ENCODE peak calls at places on chromosomes 1 and 21, in nine cellular contexts. One of them, this sample, is unnamed.

GRCh38 chr1:77545970-77546369 is 136.5 kb downstream of the ZZZ3 start:
- ATAC-seq in left cardiac atrium: no peak
- ATAC-seq in activated naive CD4-positive, alpha-beta T cell treated with anti-CD3 and anti-CD28 coated beads, Interleukin-2, amount 50 U/mL, for 72 hours: peak; percentile 45
- ATAC-seq in CD8-positive, alpha-beta T cell: no peak
- ATAC-seq in IMR-90: peak; percentile 55
- ATAC-seq in sciatic nerve: no peak
- ATAC-seq in memory B cell: no peak
- ATAC-seq in central memory CD8-positive, alpha-beta T cell: no peak
- ATAC-seq in naive B cell: no peak
- ATAC-seq in this sample: no peak

GRCh38 chr1:212754193-212754592 is 37.4 kb downstream of the NSL1 start:
- ATAC-seq in left cardiac atrium: no peak
- ATAC-seq in activated naive CD4-positive, alpha-beta T cell treated with anti-CD3 and anti-CD28 coated beads, Interleukin-2, amount 50 U/mL, for 72 hours: no peak
- ATAC-seq in CD8-positive, alpha-beta T cell: peak; percentile 40
- ATAC-seq in IMR-90: no peak
- ATAC-seq in sciatic nerve: no peak
- ATAC-seq in memory B cell: peak; percentile 71
- ATAC-seq in central memory CD8-positive, alpha-beta T cell: no peak
- ATAC-seq in naive B cell: peak; percentile 58
- ATAC-seq in this sample: no peak

GRCh38 chr1:178115260-178115659 is 21.4 kb downstream of the RASAL2 start:
- ATAC-seq in left cardiac atrium: no peak
- ATAC-seq in activated naive CD4-positive, alpha-beta T cell treated with anti-CD3 and anti-CD28 coated beads, Interleukin-2, amount 50 U/mL, for 72 hours: no peak
- ATAC-seq in CD8-positive, alpha-beta T cell: no peak
- ATAC-seq in IMR-90: no peak
- ATAC-seq in sciatic nerve: no peak
- ATAC-seq in memory B cell: no peak
- ATAC-seq in central memory CD8-positive, alpha-beta T cell: no peak
- ATAC-seq in naive B cell: no peak
- ATAC-seq in this sample: no peak

GRCh38 chr1:100423832-100424337 is 71.6 kb downstream of the CDC14A start:
- ATAC-seq in left cardiac atrium: no peak
- ATAC-seq in activated naive CD4-positive, alpha-beta T cell treated with anti-CD3 and anti-CD28 coated beads, Interleukin-2, amount 50 U/mL, for 72 hours: peak; percentile 39
- ATAC-seq in CD8-positive, alpha-beta T cell: peak; percentile 75
- ATAC-seq in IMR-90: no peak
- ATAC-seq in sciatic nerve: no peak
- ATAC-seq in memory B cell: peak; percentile 88
- ATAC-seq in central memory CD8-positive, alpha-beta T cell: peak; percentile 53
- ATAC-seq in naive B cell: peak; percentile 51
- ATAC-seq in this sample: peak; percentile 69

GRCh38 chr21:45910155-45910547 is 71.4 kb upstream of the COL6A1 start:
- ATAC-seq in left cardiac atrium: no peak
- ATAC-seq in activated naive CD4-positive, alpha-beta T cell treated with anti-CD3 and anti-CD28 coated beads, Interleukin-2, amount 50 U/mL, for 72 hours: no peak
- ATAC-seq in CD8-positive, alpha-beta T cell: no peak
- ATAC-seq in IMR-90: no peak
- ATAC-seq in sciatic nerve: no peak
- ATAC-seq in memory B cell: no peak
- ATAC-seq in central memory CD8-positive, alpha-beta T cell: no peak
- ATAC-seq in naive B cell: no peak
- ATAC-seq in this sample: no peak

GRCh38 chr1:46948629-46949282 is 7.5 kb upstream of the CYP4A11 start:
- ATAC-seq in left cardiac atrium: peak; percentile 79
- ATAC-seq in activated naive CD4-positive, alpha-beta T cell treated with anti-CD3 and anti-CD28 coated beads, Interleukin-2, amount 50 U/mL, for 72 hours: no peak
- ATAC-seq in CD8-positive, alpha-beta T cell: no peak
- ATAC-seq in IMR-90: no peak
- ATAC-seq in sciatic nerve: peak; percentile 41
- ATAC-seq in memory B cell: no peak
- ATAC-seq in central memory CD8-positive, alpha-beta T cell: no peak
- ATAC-seq in naive B cell: no peak
- ATAC-seq in this sample: no peak

GRCh38 chr1:2229921-2230700 is 2.0 kb downstream of the SKI start:
- ATAC-seq in left cardiac atrium: peak; percentile 0
- ATAC-seq in activated naive CD4-positive, alpha-beta T cell treated with anti-CD3 and anti-CD28 coated beads, Interleukin-2, amount 50 U/mL, for 72 hours: no peak
- ATAC-seq in CD8-positive, alpha-beta T cell: no peak
- ATAC-seq in IMR-90: no peak
- ATAC-seq in sciatic nerve: no peak
- ATAC-seq in memory B cell: no peak
- ATAC-seq in central memory CD8-positive, alpha-beta T cell: no peak
- ATAC-seq in naive B cell: no peak
- ATAC-seq in this sample: no peak

GRCh38 chr1:38990401-38990745 is 703 bp upstream of the AKIRIN1 start:
- ATAC-seq in left cardiac atrium: no peak
- ATAC-seq in activated naive CD4-positive, alpha-beta T cell treated with anti-CD3 and anti-CD28 coated beads, Interleukin-2, amount 50 U/mL, for 72 hours: peak; percentile 16
- ATAC-seq in CD8-positive, alpha-beta T cell: peak; percentile 1
- ATAC-seq in IMR-90: no peak
- ATAC-seq in sciatic nerve: peak; percentile 28
- ATAC-seq in memory B cell: no peak
- ATAC-seq in central memory CD8-positive, alpha-beta T cell: peak; percentile 3
- ATAC-seq in naive B cell: no peak
- ATAC-seq in this sample: no peak

GRCh38 chr1:9689971-9690381 is 38.4 kb downstream of the PIK3CD start:
- ATAC-seq in left cardiac atrium: peak; percentile 26
- ATAC-seq in activated naive CD4-positive, alpha-beta T cell treated with anti-CD3 and anti-CD28 coated beads, Interleukin-2, amount 50 U/mL, for 72 hours: no peak
- ATAC-seq in CD8-positive, alpha-beta T cell: no peak
- ATAC-seq in IMR-90: peak; percentile 22
- ATAC-seq in sciatic nerve: peak; percentile 29
- ATAC-seq in memory B cell: no peak
- ATAC-seq in central memory CD8-positive, alpha-beta T cell: no peak
- ATAC-seq in naive B cell: no peak
- ATAC-seq in this sample: no peak

GRCh38 chr1:162541619-162542141 is 19.8 kb upstream of the UAP1 start:
- ATAC-seq in left cardiac atrium: peak; percentile 95
- ATAC-seq in activated naive CD4-positive, alpha-beta T cell treated with anti-CD3 and anti-CD28 coated beads, Interleukin-2, amount 50 U/mL, for 72 hours: no peak
- ATAC-seq in CD8-positive, alpha-beta T cell: no peak
- ATAC-seq in IMR-90: peak; percentile 83
- ATAC-seq in sciatic nerve: peak; percentile 75
- ATAC-seq in memory B cell: no peak
- ATAC-seq in central memory CD8-positive, alpha-beta T cell: no peak
- ATAC-seq in naive B cell: no peak
- ATAC-seq in this sample: no peak

GRCh38 chr1:212981571-212982328 is 31.4 kb downstream of the VASH2 start:
- ATAC-seq in left cardiac atrium: peak; percentile 29
- ATAC-seq in activated naive CD4-positive, alpha-beta T cell treated with anti-CD3 and anti-CD28 coated beads, Interleukin-2, amount 50 U/mL, for 72 hours: peak; percentile 40
- ATAC-seq in CD8-positive, alpha-beta T cell: no peak
- ATAC-seq in IMR-90: no peak
- ATAC-seq in sciatic nerve: no peak
- ATAC-seq in memory B cell: no peak
- ATAC-seq in central memory CD8-positive, alpha-beta T cell: peak; percentile 49
- ATAC-seq in naive B cell: no peak
- ATAC-seq in this sample: peak; percentile 10

GRCh38 chr1:178168535-178168934 is 74.6 kb downstream of the RASAL2 start:
- ATAC-seq in left cardiac atrium: peak; percentile 69
- ATAC-seq in activated naive CD4-positive, alpha-beta T cell treated with anti-CD3 and anti-CD28 coated beads, Interleukin-2, amount 50 U/mL, for 72 hours: no peak
- ATAC-seq in CD8-positive, alpha-beta T cell: no peak
- ATAC-seq in IMR-90: peak; percentile 90
- ATAC-seq in sciatic nerve: no peak
- ATAC-seq in memory B cell: no peak
- ATAC-seq in central memory CD8-positive, alpha-beta T cell: no peak
- ATAC-seq in naive B cell: no peak
- ATAC-seq in this sample: no peak

GRCh38 chr1:5758000-5758858 is 234.0 kb downstream of the NPHP4 start:
- ATAC-seq in left cardiac atrium: no peak
- ATAC-seq in activated naive CD4-positive, alpha-beta T cell treated with anti-CD3 and anti-CD28 coated beads, Interleukin-2, amount 50 U/mL, for 72 hours: no peak
- ATAC-seq in CD8-positive, alpha-beta T cell: no peak
- ATAC-seq in IMR-90: no peak
- ATAC-seq in sciatic nerve: no peak
- ATAC-seq in memory B cell: no peak
- ATAC-seq in central memory CD8-positive, alpha-beta T cell: no peak
- ATAC-seq in naive B cell: no peak
- ATAC-seq in this sample: no peak

GRCh38 chr1:5970623-5971273 is 21.5 kb downstream of the NPHP4 start:
- ATAC-seq in left cardiac atrium: no peak
- ATAC-seq in activated naive CD4-positive, alpha-beta T cell treated with anti-CD3 and anti-CD28 coated beads, Interleukin-2, amount 50 U/mL, for 72 hours: no peak
- ATAC-seq in CD8-positive, alpha-beta T cell: no peak
- ATAC-seq in IMR-90: no peak
- ATAC-seq in sciatic nerve: no peak
- ATAC-seq in memory B cell: no peak
- ATAC-seq in central memory CD8-positive, alpha-beta T cell: no peak
- ATAC-seq in naive B cell: no peak
- ATAC-seq in this sample: no peak

GRCh38 chr1:46614604-46614984 is 2.0 kb downstream of the MOB3C start:
- ATAC-seq in left cardiac atrium: no peak
- ATAC-seq in activated naive CD4-positive, alpha-beta T cell treated with anti-CD3 and anti-CD28 coated beads, Interleukin-2, amount 50 U/mL, for 72 hours: no peak
- ATAC-seq in CD8-positive, alpha-beta T cell: no peak
- ATAC-seq in IMR-90: no peak
- ATAC-seq in sciatic nerve: no peak
- ATAC-seq in memory B cell: no peak
- ATAC-seq in central memory CD8-positive, alpha-beta T cell: no peak
- ATAC-seq in naive B cell: no peak
- ATAC-seq in this sample: no peak

GRCh38 chr1:143661418-143662120 is 310.2 kb downstream of the FAM72C start:
- ATAC-seq in left cardiac atrium: no peak
- ATAC-seq in activated naive CD4-positive, alpha-beta T cell treated with anti-CD3 and anti-CD28 coated beads, Interleukin-2, amount 50 U/mL, for 72 hours: no peak
- ATAC-seq in CD8-positive, alpha-beta T cell: no peak
- ATAC-seq in IMR-90: no peak
- ATAC-seq in sciatic nerve: no peak
- ATAC-seq in memory B cell: no peak
- ATAC-seq in central memory CD8-positive, alpha-beta T cell: no peak
- ATAC-seq in naive B cell: no peak
- ATAC-seq in this sample: no peak

GRCh38 chr1:149997585-149998262 is 12.8 kb downstream of the OTUD7B start:
- ATAC-seq in left cardiac atrium: no peak
- ATAC-seq in activated naive CD4-positive, alpha-beta T cell treated with anti-CD3 and anti-CD28 coated beads, Interleukin-2, amount 50 U/mL, for 72 hours: peak; percentile 74
- ATAC-seq in CD8-positive, alpha-beta T cell: no peak
- ATAC-seq in IMR-90: no peak
- ATAC-seq in sciatic nerve: peak; percentile 34
- ATAC-seq in memory B cell: peak; percentile 96
- ATAC-seq in central memory CD8-positive, alpha-beta T cell: no peak
- ATAC-seq in naive B cell: peak; percentile 95
- ATAC-seq in this sample: peak; percentile 71

GRCh38 chr1:54777431-54777830 is 13.1 kb upstream of the PARS2 start:
- ATAC-seq in left cardiac atrium: no peak
- ATAC-seq in activated naive CD4-positive, alpha-beta T cell treated with anti-CD3 and anti-CD28 coated beads, Interleukin-2, amount 50 U/mL, for 72 hours: no peak
- ATAC-seq in CD8-positive, alpha-beta T cell: no peak
- ATAC-seq in IMR-90: no peak
- ATAC-seq in sciatic nerve: no peak
- ATAC-seq in memory B cell: no peak
- ATAC-seq in central memory CD8-positive, alpha-beta T cell: no peak
- ATAC-seq in naive B cell: no peak
- ATAC-seq in this sample: no peak

GRCh38 chr1:80218112-80218511 is 1211.6 kb upstream of the ADGRL4 start:
- ATAC-seq in left cardiac atrium: peak; percentile 72
- ATAC-seq in activated naive CD4-positive, alpha-beta T cell treated with anti-CD3 and anti-CD28 coated beads, Interleukin-2, amount 50 U/mL, for 72 hours: no peak
- ATAC-seq in CD8-positive, alpha-beta T cell: no peak
- ATAC-seq in IMR-90: peak; percentile 85
- ATAC-seq in sciatic nerve: peak; percentile 36
- ATAC-seq in memory B cell: peak; percentile 56
- ATAC-seq in central memory CD8-positive, alpha-beta T cell: no peak
- ATAC-seq in naive B cell: no peak
- ATAC-seq in this sample: no peak

GRCh38 chr1:203056516-203056915 is 29.3 kb downstream of the MYOG start:
- ATAC-seq in left cardiac atrium: no peak
- ATAC-seq in activated naive CD4-positive, alpha-beta T cell treated with anti-CD3 and anti-CD28 coated beads, Interleukin-2, amount 50 U/mL, for 72 hours: no peak
- ATAC-seq in CD8-positive, alpha-beta T cell: no peak
- ATAC-seq in IMR-90: no peak
- ATAC-seq in sciatic nerve: no peak
- ATAC-seq in memory B cell: no peak
- ATAC-seq in central memory CD8-positive, alpha-beta T cell: no peak
- ATAC-seq in naive B cell: no peak
- ATAC-seq in this sample: no peak

GRCh38 chr21:45441431-45442255 is 36.7 kb downstream of the COL18A1 start:
- ATAC-seq in left cardiac atrium: no peak
- ATAC-seq in activated naive CD4-positive, alpha-beta T cell treated with anti-CD3 and anti-CD28 coated beads, Interleukin-2, amount 50 U/mL, for 72 hours: no peak
- ATAC-seq in CD8-positive, alpha-beta T cell: no peak
- ATAC-seq in IMR-90: no peak
- ATAC-seq in sciatic nerve: no peak
- ATAC-seq in memory B cell: no peak
- ATAC-seq in central memory CD8-positive, alpha-beta T cell: no peak
- ATAC-seq in naive B cell: no peak
- ATAC-seq in this sample: no peak

GRCh38 chr1:35714921-35715567 is 3.6 kb downstream of the C1orf216 start:
- ATAC-seq in left cardiac atrium: no peak
- ATAC-seq in activated naive CD4-positive, alpha-beta T cell treated with anti-CD3 and anti-CD28 coated beads, Interleukin-2, amount 50 U/mL, for 72 hours: no peak
- ATAC-seq in CD8-positive, alpha-beta T cell: no peak
- ATAC-seq in IMR-90: no peak
- ATAC-seq in sciatic nerve: no peak
- ATAC-seq in memory B cell: no peak
- ATAC-seq in central memory CD8-positive, alpha-beta T cell: no peak
- ATAC-seq in naive B cell: no peak
- ATAC-seq in this sample: no peak

GRCh38 chr1:100188617-100189016 is 10.6 kb upstream of the LRRC39 start:
- ATAC-seq in left cardiac atrium: peak; percentile 82
- ATAC-seq in activated naive CD4-positive, alpha-beta T cell treated with anti-CD3 and anti-CD28 coated beads, Interleukin-2, amount 50 U/mL, for 72 hours: no peak
- ATAC-seq in CD8-positive, alpha-beta T cell: no peak
- ATAC-seq in IMR-90: peak; percentile 68
- ATAC-seq in sciatic nerve: peak; percentile 69
- ATAC-seq in memory B cell: no peak
- ATAC-seq in central memory CD8-positive, alpha-beta T cell: no peak
- ATAC-seq in naive B cell: no peak
- ATAC-seq in this sample: no peak

GRCh38 chr1:8970870-8971337 is 25.2 kb downstream of the CA6 start:
- ATAC-seq in left cardiac atrium: no peak
- ATAC-seq in activated naive CD4-positive, alpha-beta T cell treated with anti-CD3 and anti-CD28 coated beads, Interleukin-2, amount 50 U/mL, for 72 hours: peak; percentile 91
- ATAC-seq in CD8-positive, alpha-beta T cell: peak; percentile 79
- ATAC-seq in IMR-90: no peak
- ATAC-seq in sciatic nerve: no peak
- ATAC-seq in memory B cell: peak; percentile 62
- ATAC-seq in central memory CD8-positive, alpha-beta T cell: peak; percentile 99
- ATAC-seq in naive B cell: peak; percentile 65
- ATAC-seq in this sample: peak; percentile 88

GRCh38 chr1:156704166-156704711 is 1.1 kb downstream of the CRABP2 start:
- ATAC-seq in left cardiac atrium: no peak
- ATAC-seq in activated naive CD4-positive, alpha-beta T cell treated with anti-CD3 and anti-CD28 coated beads, Interleukin-2, amount 50 U/mL, for 72 hours: no peak
- ATAC-seq in CD8-positive, alpha-beta T cell: no peak
- ATAC-seq in IMR-90: no peak
- ATAC-seq in sciatic nerve: no peak
- ATAC-seq in memory B cell: no peak
- ATAC-seq in central memory CD8-positive, alpha-beta T cell: no peak
- ATAC-seq in naive B cell: no peak
- ATAC-seq in this sample: no peak

GRCh38 chr1:222794656-222795474 is 20.0 kb upstream of the DISP1 start:
- ATAC-seq in left cardiac atrium: no peak
- ATAC-seq in activated naive CD4-positive, alpha-beta T cell treated with anti-CD3 and anti-CD28 coated beads, Interleukin-2, amount 50 U/mL, for 72 hours: no peak
- ATAC-seq in CD8-positive, alpha-beta T cell: no peak
- ATAC-seq in IMR-90: no peak
- ATAC-seq in sciatic nerve: peak; percentile 33
- ATAC-seq in memory B cell: no peak
- ATAC-seq in central memory CD8-positive, alpha-beta T cell: no peak
- ATAC-seq in naive B cell: no peak
- ATAC-seq in this sample: no peak

GRCh38 chr1:201538618-201539551 is at the start of gene NAV1:
- ATAC-seq in left cardiac atrium: peak; percentile 70
- ATAC-seq in activated naive CD4-positive, alpha-beta T cell treated with anti-CD3 and anti-CD28 coated beads, Interleukin-2, amount 50 U/mL, for 72 hours: peak; percentile 56
- ATAC-seq in CD8-positive, alpha-beta T cell: no peak
- ATAC-seq in IMR-90: peak; percentile 62
- ATAC-seq in sciatic nerve: peak; percentile 77
- ATAC-seq in memory B cell: peak; percentile 22
- ATAC-seq in central memory CD8-positive, alpha-beta T cell: no peak
- ATAC-seq in naive B cell: peak; percentile 39
- ATAC-seq in this sample: peak; percentile 47

GRCh38 chr1:89453123-89453972 is 71.3 kb upstream of the LRRC8B start:
- ATAC-seq in left cardiac atrium: no peak
- ATAC-seq in activated naive CD4-positive, alpha-beta T cell treated with anti-CD3 and anti-CD28 coated beads, Interleukin-2, amount 50 U/mL, for 72 hours: no peak
- ATAC-seq in CD8-positive, alpha-beta T cell: no peak
- ATAC-seq in IMR-90: no peak
- ATAC-seq in sciatic nerve: no peak
- ATAC-seq in memory B cell: no peak
- ATAC-seq in central memory CD8-positive, alpha-beta T cell: no peak
- ATAC-seq in naive B cell: no peak
- ATAC-seq in this sample: no peak

GRCh38 chr1:198123146-198123545 is 33.7 kb upstream of the NEK7 start:
- ATAC-seq in left cardiac atrium: no peak
- ATAC-seq in activated naive CD4-positive, alpha-beta T cell treated with anti-CD3 and anti-CD28 coated beads, Interleukin-2, amount 50 U/mL, for 72 hours: no peak
- ATAC-seq in CD8-positive, alpha-beta T cell: no peak
- ATAC-seq in IMR-90: peak; percentile 33
- ATAC-seq in sciatic nerve: no peak
- ATAC-seq in memory B cell: no peak
- ATAC-seq in central memory CD8-positive, alpha-beta T cell: no peak
- ATAC-seq in naive B cell: no peak
- ATAC-seq in this sample: no peak

GRCh38 chr1:39427912-39428311 is 63.5 kb upstream of the BMP8A start:
- ATAC-seq in left cardiac atrium: no peak
- ATAC-seq in activated naive CD4-positive, alpha-beta T cell treated with anti-CD3 and anti-CD28 coated beads, Interleukin-2, amount 50 U/mL, for 72 hours: no peak
- ATAC-seq in CD8-positive, alpha-beta T cell: no peak
- ATAC-seq in IMR-90: no peak
- ATAC-seq in sciatic nerve: no peak
- ATAC-seq in memory B cell: no peak
- ATAC-seq in central memory CD8-positive, alpha-beta T cell: no peak
- ATAC-seq in naive B cell: no peak
- ATAC-seq in this sample: no peak

GRCh38 chr1:24925082-24925779 is 4.8 kb downstream of the RUNX3 start:
- ATAC-seq in left cardiac atrium: no peak
- ATAC-seq in activated naive CD4-positive, alpha-beta T cell treated with anti-CD3 and anti-CD28 coated beads, Interleukin-2, amount 50 U/mL, for 72 hours: peak; percentile 59
- ATAC-seq in CD8-positive, alpha-beta T cell: peak; percentile 48
- ATAC-seq in IMR-90: no peak
- ATAC-seq in sciatic nerve: no peak
- ATAC-seq in memory B cell: peak; percentile 41
- ATAC-seq in central memory CD8-positive, alpha-beta T cell: peak; percentile 53
- ATAC-seq in naive B cell: peak; percentile 43
- ATAC-seq in this sample: peak; percentile 55